ENCODE peak calls at places on chromosomes 4 and X, in six cellular contexts. K is upper lobe of right lung, T is mesothelial cell of epicardium, M is GM13976, F is transverse colon, I is lower lobe of right lung. V is an unnamed sample.

GRCh38 chr4:189117426-189117825 is 823.2 kb upstream of the FRG1 start:
- DNase-seq in T (no peak), F (no peak), K (no peak), M (no peak), I (no peak), V (no peak)

GRCh38 chrX:1244164-1245076 is 24.2 kb upstream of the CSF2RA start:
- DNase-seq in M (peak), K (no peak), I (no peak), F (no peak), T (no peak), V (no peak)

GRCh38 chrX:100208076-100208475 is 202.0 kb downstream of the PCDH19 start:
- DNase-seq in T (no peak), K (no peak), M (no peak), I (no peak), F (no peak), V (no peak)

GRCh38 chr4:19285146-19285545 is 966.6 kb upstream of the SLIT2 start:
- DNase-seq in K (no peak), M (no peak), F (no peak), T (no peak), I (no peak), V (no peak)

GRCh38 chr4:48665555-48666186 is 114.4 kb downstream of the FRYL start:
- DNase-seq in F (no peak), K (no peak), M (no peak), I (no peak), T (no peak), V (no peak)

GRCh38 chrX:66544181-66544580 is 94.7 kb downstream of the EDA2R start:
- DNase-seq in T (no peak), M (no peak), I (no peak), K (no peak), F (no peak), V (no peak)

GRCh38 chrX:134365923-134366322 is 94.0 kb upstream of the HPRT1 start:
- DNase-seq in I (no peak), M (no peak), T (no peak), F (no peak), K (no peak), V (no peak)

GRCh38 chrX:129961180-129962083 is 21.0 kb upstream of the BCORL1 start:
- DNase-seq in I (peak), F (peak), T (no peak), K (peak), M (peak), V (peak)

GRCh38 chr4:100417565-100417964 is 100.3 kb downstream of the EMCN start:
- DNase-seq in F (no peak), I (no peak), M (no peak), T (no peak), K (no peak), V (no peak)

GRCh38 chr4:105708376-105709080 is at the start of the genes GSTCD and INTS12:
- DNase-seq in I (peak), T (peak), F (peak), M (peak), K (peak), V (peak)

GRCh38 chr4:4432341-4433125 is 45.6 kb downstream of the NSG1 start:
- DNase-seq in T (no peak), M (no peak), I (no peak), F (no peak), K (no peak), V (no peak)

GRCh38 chrX:40646489-40647306 is 663 bp downstream of the CXorf38 start:
- DNase-seq in M (peak), I (peak), F (peak), T (no peak), K (peak), V (peak)

GRCh38 chrX:40651620-40652223 is 4.4 kb upstream of the CXorf38 start:
- DNase-seq in M (peak), T (peak), F (peak), K (no peak), I (peak), V (no peak)

GRCh38 chrX:40644175-40644574 is 3.2 kb downstream of the CXorf38 start:
- DNase-seq in M (no peak), I (no peak), F (no peak), K (no peak), T (no peak), V (no peak)

GRCh38 chrX:40644821-40645358 is 2.5 kb downstream of the CXorf38 start:
- DNase-seq in K (peak), M (peak), F (peak), I (peak), T (no peak), V (peak)

DNA sequence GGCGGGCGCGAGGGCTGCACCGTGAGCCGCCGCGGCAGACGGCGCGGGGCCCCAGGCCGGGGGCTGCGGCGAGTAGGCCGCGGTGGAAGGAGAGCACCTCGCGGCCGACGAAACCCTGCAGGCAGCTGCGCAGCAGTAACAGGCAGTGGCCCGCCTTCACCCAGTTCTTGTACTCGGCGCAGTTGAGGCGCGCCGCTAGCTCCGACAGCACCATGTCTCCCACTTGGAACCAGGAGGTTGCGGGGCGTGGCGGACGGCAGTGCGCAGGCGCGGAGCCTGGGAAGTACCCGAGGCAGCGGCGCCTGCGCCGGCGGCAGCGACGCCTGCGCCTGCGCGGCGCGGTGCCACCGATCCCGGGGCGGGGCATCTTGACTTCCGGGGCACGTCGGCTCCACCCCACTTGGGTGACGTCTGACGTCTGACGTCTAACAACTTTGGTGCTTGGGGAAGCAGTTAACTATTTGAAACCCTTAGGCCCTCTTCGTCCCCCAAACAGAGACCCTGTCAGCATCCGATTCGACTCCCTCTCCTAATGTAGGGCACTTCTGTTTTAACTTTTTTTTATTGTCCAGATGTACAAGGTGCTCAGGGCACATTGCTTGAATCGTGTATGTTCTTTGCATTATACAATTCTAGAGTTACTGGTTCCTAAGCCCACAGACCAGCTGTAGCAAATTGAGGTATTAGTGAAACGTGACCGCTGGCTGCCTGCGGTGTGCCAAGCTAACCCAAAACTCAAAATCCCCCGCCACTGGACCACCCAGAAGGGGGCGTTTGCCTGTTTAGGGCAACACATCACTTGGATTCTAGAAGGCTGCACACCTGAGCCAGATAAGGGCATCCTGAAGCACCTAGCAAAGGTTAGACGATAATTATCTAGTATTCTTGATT is at the start of gene CXorf38:
- DNase-seq in M (peak), F (peak), K (peak), T (peak), I (peak), V (peak)
- TF ChIP-seq CTCF in M (no peak), F (no peak), K (no peak), T (no peak), I (no peak), V (no peak)

GRCh38 chr4:16269742-16270522 is 43.7 kb upstream of the TAPT1 start:
- DNase-seq in T (no peak), I (peak), K (no peak), M (no peak), F (no peak), V (no peak)

GRCh38 chr4:16267639-16268038 is 41.4 kb upstream of the TAPT1 start:
- DNase-seq in M (no peak), K (no peak), I (no peak), T (no peak), F (no peak), V (no peak)

GRCh38 chr4:16268290-16268689 is 42.0 kb upstream of the TAPT1 start:
- DNase-seq in I (no peak), M (no peak), K (no peak), T (no peak), F (no peak), V (no peak)

GRCh38 chr4:16265820-16266219 is 39.5 kb upstream of the TAPT1 start:
- DNase-seq in T (no peak), M (no peak), K (no peak), I (no peak), F (no peak), V (no peak)

DNA sequence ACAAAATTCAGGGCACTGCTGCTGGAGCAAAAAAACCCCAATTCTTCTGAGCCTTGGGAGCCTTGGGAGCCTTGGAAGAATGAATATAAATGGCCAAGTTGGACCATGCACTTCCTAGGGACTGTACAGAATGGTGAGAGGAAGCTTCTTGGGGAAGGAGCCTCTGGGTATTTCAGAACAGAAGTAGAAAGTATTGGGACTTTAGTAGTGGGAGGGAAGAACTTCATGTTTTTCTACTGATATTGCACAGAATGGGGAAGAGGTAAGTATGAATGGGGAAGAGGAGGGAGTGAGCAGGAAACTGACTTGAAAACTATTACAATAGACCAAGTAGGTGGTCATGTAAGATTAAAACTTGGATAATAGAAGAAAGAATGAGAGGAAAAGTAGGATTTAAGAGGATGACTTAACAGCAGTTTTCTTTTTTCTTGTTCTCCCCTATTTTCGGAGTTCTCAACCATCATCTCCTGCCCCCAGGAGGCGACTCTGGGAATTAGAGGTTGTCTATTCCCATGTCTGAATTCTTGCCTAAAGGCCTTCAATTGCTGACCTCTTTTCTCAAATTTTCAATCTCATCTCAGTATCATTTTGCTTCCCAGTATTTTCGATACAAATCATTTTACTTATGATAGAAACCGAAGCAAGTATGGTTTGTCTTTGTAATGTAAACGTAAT is 44.5 kb upstream of the TAPT1 start:
- DNase-seq in K (no peak), F (no peak), M (no peak), I (no peak), T (no peak), V (no peak)
- TF ChIP-seq CTCF in K (no peak), F (no peak), M (no peak), I (no peak), T (no peak), V (no peak)

GRCh38 chr4:80619070-80619674 is 283.6 kb downstream of the CFAP299 start:
- DNase-seq in M (no peak), T (no peak), F (no peak), I (no peak), K (no peak), V (no peak)
- TF ChIP-seq CTCF in M (peak), T (peak), F (peak), I (no peak), K (no peak), V (no peak)

GRCh38 chrX:116204947-116205346 is 34.4 kb downstream of the AGTR2 start:
- DNase-seq in T (no peak), M (no peak), I (no peak), K (no peak), F (no peak), V (no peak)
- TF ChIP-seq CTCF in T (peak), M (peak), I (peak), K (peak), F (peak), V (no peak)

GRCh38 chr4:118680808-118681207 is 4.4 kb upstream of the METTL14 start:
- DNase-seq in F (no peak), K (no peak), T (no peak), I (no peak), M (no peak), V (no peak)

DNA sequence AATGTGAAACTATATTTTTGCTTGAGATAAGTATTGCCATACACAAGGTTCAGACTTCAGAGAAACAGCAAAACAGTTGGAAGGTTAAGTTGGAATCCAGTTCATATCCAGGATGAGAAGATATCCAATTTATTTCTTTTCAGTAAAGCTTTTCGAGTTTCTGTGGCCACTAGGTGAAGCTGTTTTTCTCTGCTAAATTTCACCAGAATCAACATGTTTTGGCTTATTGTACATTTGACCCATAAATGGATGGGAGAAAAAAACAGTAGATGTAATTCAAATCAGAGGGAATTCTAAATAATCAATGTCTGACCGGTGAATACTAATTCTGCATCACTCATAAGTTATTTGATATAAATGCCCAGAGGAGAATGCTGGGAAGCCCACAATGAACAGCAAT is 9.1 kb upstream of the METTL14 start:
- DNase-seq in I (no peak), K (no peak), T (no peak), F (no peak), M (no peak), V (no peak)
- TF ChIP-seq CTCF in I (no peak), K (no peak), T (no peak), F (no peak), M (no peak), V (no peak)

DNA sequence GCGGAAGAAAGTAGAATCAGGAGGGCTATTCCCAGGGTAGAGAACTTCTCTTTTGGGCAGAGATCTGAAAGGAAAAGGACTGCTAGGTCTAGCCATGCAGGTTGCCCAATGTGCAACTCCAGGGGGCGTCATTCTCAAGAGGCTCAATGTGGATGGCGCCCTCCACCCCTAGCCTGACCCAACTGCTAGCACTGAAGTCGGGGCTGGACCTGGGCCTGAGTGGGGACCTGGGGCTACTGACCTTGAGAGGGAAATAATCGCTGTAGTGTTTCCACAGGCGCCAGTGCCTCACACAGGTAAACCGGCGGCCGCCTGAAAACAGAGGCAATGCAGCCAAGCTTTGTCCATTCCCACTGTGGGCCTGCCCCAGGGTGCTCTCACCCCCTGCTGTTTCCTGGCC is 6.1 kb downstream of the AWAT2 start:
- DNase-seq in F (no peak), T (no peak), M (no peak), I (no peak), K (no peak), V (no peak)
- TF ChIP-seq CTCF in F (no peak), T (no peak), M (no peak), I (no peak), K (no peak), V (no peak)

GRCh38 chr4:157013656-157014055 is 42.1 kb upstream of the PDGFC start:
- DNase-seq in K (no peak), T (no peak), I (no peak), M (no peak), F (no peak), V (no peak)

GRCh38 chr4:157018920-157019490 is 47.4 kb upstream of the PDGFC start:
- DNase-seq in I (no peak), K (no peak), M (no peak), F (no peak), T (no peak), V (no peak)

GRCh38 chr4:157012296-157012695 is 40.7 kb upstream of the PDGFC start:
- DNase-seq in F (no peak), T (no peak), K (no peak), I (no peak), M (no peak), V (no peak)

GRCh38 chr4:157012781-157013180 is 41.2 kb upstream of the PDGFC start:
- DNase-seq in T (no peak), K (no peak), F (no peak), M (no peak), I (no peak), V (no peak)

GRCh38 chr4:157014621-157015591 is 43.3 kb upstream of the PDGFC start:
- DNase-seq in M (no peak), T (no peak), I (no peak), F (no peak), K (no peak), V (no peak)
- TF ChIP-seq CTCF in M (no peak), T (no peak), I (no peak), F (no peak), K (no peak), V (no peak)

DNA sequence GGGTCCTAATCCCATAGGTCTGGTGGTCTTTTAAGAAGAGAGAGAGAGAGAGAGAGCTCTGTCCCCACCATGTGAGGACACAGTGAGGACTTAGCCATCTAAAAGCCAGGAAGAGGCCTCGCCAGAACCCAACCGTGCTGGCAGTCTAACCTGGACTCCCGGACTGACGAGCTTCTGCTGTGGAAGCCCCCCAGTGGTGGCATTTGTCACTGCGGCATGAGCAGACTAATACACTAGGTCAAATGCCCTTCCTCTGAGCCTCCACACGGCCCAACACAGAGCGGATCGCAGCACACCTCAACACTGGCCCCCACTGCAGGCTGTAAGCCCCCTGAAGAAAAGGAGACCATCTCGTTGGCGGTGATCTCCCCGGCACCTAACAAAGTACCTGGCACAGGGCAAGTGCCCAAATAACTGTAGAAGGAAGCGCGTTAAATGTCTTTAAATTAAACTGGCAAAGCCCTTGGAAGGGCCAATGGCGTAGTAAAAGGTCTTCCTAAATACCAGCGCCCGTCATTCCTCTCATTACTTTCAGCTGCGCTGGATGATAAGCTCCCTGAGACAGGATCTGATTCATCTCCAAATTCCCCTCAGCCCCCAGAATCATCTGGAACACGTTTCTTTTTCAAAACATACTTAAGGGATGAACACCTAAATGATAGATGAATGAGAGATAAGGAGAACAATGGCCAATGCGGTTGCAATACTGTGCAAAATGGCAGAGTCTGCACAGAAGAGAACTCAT is 95.2 kb downstream of the AFAP1 start:
- DNase-seq in T (no peak), K (peak), I (peak), F (peak), M (peak), V (no peak)
- TF ChIP-seq CTCF in T (peak), K (peak), I (peak), F (peak), M (peak), V (no peak)

V was measured in activated B cell treated with CpG ODN at 0.5 μM for 24 hours.